ENCODE peak calls at places on chromosomes 4 and X, in nine cellular contexts. One of them, this sample, is unnamed.

GRCh38 chrX:4263005-4263404 is 549.6 kb upstream of the PRKX start:
- DNase-seq in PC-9: no peak
- DNase-seq in keratinocyte: no peak
- DNase-seq in hepatocyte: peak
- DNase-seq in endothelial cell of umbilical vein: no peak
- DNase-seq in GM23338: peak
- DNase-seq in GM23248: peak
- DNase-seq in PC-3: peak
- DNase-seq in mammary epithelial cell: no peak
- DNase-seq in this sample: no peak

GRCh38 chr4:85391011-85391410 is 83.9 kb upstream of the ARHGAP24 start:
- DNase-seq in PC-9: no peak
- DNase-seq in keratinocyte: no peak
- DNase-seq in hepatocyte: no peak
- DNase-seq in endothelial cell of umbilical vein: no peak
- DNase-seq in GM23338: no peak
- DNase-seq in GM23248: no peak
- DNase-seq in PC-3: no peak
- DNase-seq in mammary epithelial cell: no peak
- DNase-seq in this sample: no peak

GRCh38 chr4:140048419-140049022 is 105.5 kb downstream of the MAML3 start:
- DNase-seq in PC-9: no peak
- DNase-seq in keratinocyte: no peak
- DNase-seq in hepatocyte: no peak
- DNase-seq in endothelial cell of umbilical vein: peak
- DNase-seq in GM23338: no peak
- DNase-seq in GM23248: no peak
- DNase-seq in PC-3: peak
- DNase-seq in mammary epithelial cell: no peak
- DNase-seq in this sample: no peak

GRCh38 chr4:36011381-36011780 is 232.9 kb downstream of the ARAP2 start:
- DNase-seq in PC-9: no peak
- DNase-seq in keratinocyte: no peak
- DNase-seq in hepatocyte: no peak
- DNase-seq in endothelial cell of umbilical vein: no peak
- DNase-seq in GM23338: no peak
- DNase-seq in GM23248: no peak
- DNase-seq in PC-3: no peak
- DNase-seq in mammary epithelial cell: no peak
- DNase-seq in this sample: peak

GRCh38 chr4:1327526-1328266 is 19.3 kb upstream of the UVSSA start:
- DNase-seq in PC-9: no peak
- DNase-seq in keratinocyte: no peak
- DNase-seq in hepatocyte: no peak
- DNase-seq in endothelial cell of umbilical vein: no peak
- DNase-seq in GM23338: no peak
- DNase-seq in GM23248: no peak
- DNase-seq in PC-3: no peak
- DNase-seq in mammary epithelial cell: no peak
- DNase-seq in this sample: no peak

GRCh38 chr4:5460106-5460801 is 248.1 kb downstream of the EVC2 start:
- DNase-seq in PC-9: peak
- DNase-seq in keratinocyte: no peak
- DNase-seq in hepatocyte: peak
- DNase-seq in endothelial cell of umbilical vein: peak
- DNase-seq in GM23338: peak
- DNase-seq in GM23248: peak
- DNase-seq in PC-3: peak
- DNase-seq in mammary epithelial cell: no peak
- DNase-seq in this sample: no peak

GRCh38 chr4:158807696-158808095 is 38.9 kb downstream of the FNIP2 start:
- DNase-seq in PC-9: no peak
- DNase-seq in keratinocyte: no peak
- DNase-seq in hepatocyte: no peak
- DNase-seq in endothelial cell of umbilical vein: no peak
- DNase-seq in GM23338: no peak
- DNase-seq in GM23248: no peak
- DNase-seq in PC-3: no peak
- DNase-seq in mammary epithelial cell: no peak
- DNase-seq in this sample: no peak

GRCh38 chrX:19679787-19680186 is 164.5 kb upstream of the MAP3K15 start:
- DNase-seq in PC-9: no peak
- DNase-seq in keratinocyte: no peak
- DNase-seq in hepatocyte: no peak
- DNase-seq in endothelial cell of umbilical vein: no peak
- DNase-seq in GM23338: no peak
- DNase-seq in GM23248: no peak
- DNase-seq in PC-3: peak
- DNase-seq in mammary epithelial cell: no peak
- DNase-seq in this sample: no peak

GRCh38 chr4:90660672-90661071 is 533.5 kb downstream of the CCSER1 start:
- DNase-seq in PC-9: no peak
- DNase-seq in keratinocyte: no peak
- DNase-seq in hepatocyte: no peak
- DNase-seq in endothelial cell of umbilical vein: no peak
- DNase-seq in GM23338: no peak
- DNase-seq in GM23248: no peak
- DNase-seq in PC-3: no peak
- DNase-seq in mammary epithelial cell: no peak
- DNase-seq in this sample: no peak

GRCh38 chrX:119605398-119605738 is 856 bp downstream of the NKRF start:
- DNase-seq in PC-9: no peak
- DNase-seq in keratinocyte: no peak
- DNase-seq in hepatocyte: peak
- DNase-seq in endothelial cell of umbilical vein: peak
- DNase-seq in GM23338: peak
- DNase-seq in GM23248: peak
- DNase-seq in PC-3: no peak
- DNase-seq in mammary epithelial cell: peak
- DNase-seq in this sample: no peak

GRCh38 chr4:158826882-158827281 is 58.1 kb downstream of the FNIP2 start:
- DNase-seq in PC-9: peak
- DNase-seq in keratinocyte: no peak
- DNase-seq in hepatocyte: peak
- DNase-seq in endothelial cell of umbilical vein: peak
- DNase-seq in GM23338: no peak
- DNase-seq in GM23248: no peak
- DNase-seq in PC-3: peak
- DNase-seq in mammary epithelial cell: peak
- DNase-seq in this sample: peak

GRCh38 chr4:109506890-109507289 is 53.2 kb upstream of the MCUB start:
- DNase-seq in PC-9: no peak
- DNase-seq in keratinocyte: no peak
- DNase-seq in hepatocyte: no peak
- DNase-seq in endothelial cell of umbilical vein: no peak
- DNase-seq in GM23338: no peak
- DNase-seq in GM23248: no peak
- DNase-seq in PC-3: peak
- DNase-seq in mammary epithelial cell: no peak
- DNase-seq in this sample: no peak

GRCh38 chrX:20521245-20521644 is 254.5 kb upstream of the RPS6KA3 start:
- DNase-seq in PC-9: no peak
- DNase-seq in keratinocyte: no peak
- DNase-seq in hepatocyte: peak
- DNase-seq in endothelial cell of umbilical vein: no peak
- DNase-seq in GM23338: no peak
- DNase-seq in GM23248: peak
- DNase-seq in PC-3: peak
- DNase-seq in mammary epithelial cell: peak
- DNase-seq in this sample: peak

GRCh38 chr4:172547724-172548123 is 620.9 kb upstream of the GALNT7 start:
- DNase-seq in PC-9: no peak
- DNase-seq in keratinocyte: no peak
- DNase-seq in hepatocyte: no peak
- DNase-seq in endothelial cell of umbilical vein: no peak
- DNase-seq in GM23338: no peak
- DNase-seq in GM23248: no peak
- DNase-seq in PC-3: no peak
- DNase-seq in mammary epithelial cell: no peak
- DNase-seq in this sample: no peak

GRCh38 chr4:139641218-139641617 is 24.4 kb upstream of the MGST2 start:
- DNase-seq in PC-9: no peak
- DNase-seq in keratinocyte: no peak
- DNase-seq in hepatocyte: no peak
- DNase-seq in endothelial cell of umbilical vein: no peak
- DNase-seq in GM23338: peak
- DNase-seq in GM23248: peak
- DNase-seq in PC-3: peak
- DNase-seq in mammary epithelial cell: no peak
- DNase-seq in this sample: peak

GRCh38 chrX:47608130-47608810 is 11.4 kb downstream of the SYN1 start:
- DNase-seq in PC-9: no peak
- DNase-seq in keratinocyte: no peak
- DNase-seq in hepatocyte: no peak
- DNase-seq in endothelial cell of umbilical vein: no peak
- DNase-seq in GM23338: peak
- DNase-seq in GM23248: no peak
- DNase-seq in PC-3: no peak
- DNase-seq in mammary epithelial cell: no peak
- DNase-seq in this sample: no peak

GRCh38 chr4:170662250-170662649 is 572.5 kb upstream of the AADAT start:
- DNase-seq in PC-9: no peak
- DNase-seq in keratinocyte: no peak
- DNase-seq in hepatocyte: no peak
- DNase-seq in endothelial cell of umbilical vein: no peak
- DNase-seq in GM23338: no peak
- DNase-seq in GM23248: no peak
- DNase-seq in PC-3: no peak
- DNase-seq in mammary epithelial cell: no peak
- DNase-seq in this sample: no peak

GRCh38 chr4:158450741-158451140 is 70.9 kb upstream of the RXFP1 start:
- DNase-seq in PC-9: no peak
- DNase-seq in keratinocyte: no peak
- DNase-seq in hepatocyte: no peak
- DNase-seq in endothelial cell of umbilical vein: no peak
- DNase-seq in GM23338: no peak
- DNase-seq in GM23248: peak
- DNase-seq in PC-3: no peak
- DNase-seq in mammary epithelial cell: no peak
- DNase-seq in this sample: no peak

GRCh38 chrX:119692241-119693031 is 532 bp downstream of the SEPTIN6 start:
- DNase-seq in PC-9: peak
- DNase-seq in keratinocyte: no peak
- DNase-seq in hepatocyte: peak
- DNase-seq in endothelial cell of umbilical vein: peak
- DNase-seq in GM23338: no peak
- DNase-seq in GM23248: peak
- DNase-seq in PC-3: peak
- DNase-seq in mammary epithelial cell: peak
- DNase-seq in this sample: peak

GRCh38 chr4:153228512-153229145 is 24.4 kb downstream of the TRIM2 start:
- DNase-seq in PC-9: no peak
- DNase-seq in keratinocyte: no peak
- DNase-seq in hepatocyte: no peak
- DNase-seq in endothelial cell of umbilical vein: no peak
- DNase-seq in GM23338: no peak
- DNase-seq in GM23248: no peak
- DNase-seq in PC-3: no peak
- DNase-seq in mammary epithelial cell: no peak
- DNase-seq in this sample: no peak

DNA sequence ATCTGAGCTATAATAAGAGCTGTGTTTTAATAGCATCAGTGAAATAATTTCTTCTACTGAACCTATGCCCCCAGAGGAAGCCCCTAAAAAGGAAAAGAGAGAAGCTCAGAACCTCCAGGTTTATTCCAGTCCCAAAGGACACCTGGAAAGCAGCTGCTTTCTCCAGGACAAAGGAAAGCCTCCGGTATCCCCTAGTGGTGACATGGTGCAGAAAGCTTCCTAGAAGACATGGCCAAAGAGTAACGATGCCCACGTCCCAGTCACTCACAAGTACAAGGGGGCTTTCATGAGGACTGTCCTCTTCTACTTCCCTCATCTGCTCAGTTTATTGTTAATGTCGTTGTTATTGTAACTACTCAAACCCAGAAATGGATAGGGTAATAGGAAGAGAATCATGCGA is 343.9 kb downstream of the UNC5C start:
- DNase-seq in PC-9: no peak
- DNase-seq in keratinocyte: no peak
- DNase-seq in hepatocyte: no peak
- DNase-seq in endothelial cell of umbilical vein: no peak
- DNase-seq in GM23338: peak
- DNase-seq in GM23248: peak
- DNase-seq in PC-3: peak
- DNase-seq in mammary epithelial cell: peak
- DNase-seq in this sample: no peak
- H2AFZ ChIP-seq in PC-9: no peak
- H2AFZ ChIP-seq in keratinocyte: no peak
- H2AFZ ChIP-seq in hepatocyte: no peak
- H2AFZ ChIP-seq in endothelial cell of umbilical vein: no peak
- H2AFZ ChIP-seq in GM23338: peak
- H2AFZ ChIP-seq in GM23248: no peak
- H2AFZ ChIP-seq in PC-3: no peak
- H2AFZ ChIP-seq in mammary epithelial cell: no peak
- H2AFZ ChIP-seq in this sample: no peak

DNA sequence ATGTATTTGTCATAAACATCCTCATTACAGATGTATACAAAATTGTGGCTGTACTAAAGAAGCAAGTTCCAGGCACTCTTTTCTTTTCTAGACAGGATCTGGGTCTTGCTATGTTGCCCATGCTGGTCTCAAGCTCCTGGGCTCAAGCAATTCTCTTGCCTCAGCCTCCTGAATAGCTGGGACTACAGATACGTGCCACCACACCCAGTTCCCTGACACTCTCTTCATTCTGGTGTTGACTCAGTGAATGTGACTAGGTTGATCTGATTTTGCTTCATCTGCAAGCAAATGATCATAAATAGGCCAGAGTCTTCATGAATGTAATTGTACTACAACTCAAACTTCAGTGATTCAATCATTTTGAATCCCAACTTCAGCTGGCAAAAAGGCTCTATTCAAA is 78.6 kb downstream of the APBB2 start:
- DNase-seq in PC-9: no peak
- DNase-seq in keratinocyte: no peak
- DNase-seq in hepatocyte: no peak
- DNase-seq in endothelial cell of umbilical vein: no peak
- DNase-seq in GM23338: no peak
- DNase-seq in GM23248: peak
- DNase-seq in PC-3: no peak
- DNase-seq in mammary epithelial cell: peak
- DNase-seq in this sample: no peak
- H3K4me3 ChIP-seq in PC-9: no peak
- H3K4me3 ChIP-seq in keratinocyte: no peak
- H3K4me3 ChIP-seq in hepatocyte: no peak
- H3K4me3 ChIP-seq in endothelial cell of umbilical vein: no peak
- H3K4me3 ChIP-seq in GM23338: no peak
- H3K4me3 ChIP-seq in GM23248: no peak
- H3K4me3 ChIP-seq in PC-3: no peak
- H3K4me3 ChIP-seq in mammary epithelial cell: no peak
- H3K4me3 ChIP-seq in this sample: no peak

GRCh38 chr4:41932988-41933387 is 2.2 kb upstream of the TMEM33 start:
- DNase-seq in PC-9: no peak
- DNase-seq in keratinocyte: no peak
- DNase-seq in hepatocyte: no peak
- DNase-seq in endothelial cell of umbilical vein: no peak
- DNase-seq in GM23338: no peak
- DNase-seq in GM23248: no peak
- DNase-seq in PC-3: no peak
- DNase-seq in mammary epithelial cell: no peak
- DNase-seq in this sample: no peak
- H2AFZ ChIP-seq in PC-9: no peak
- H2AFZ ChIP-seq in keratinocyte: no peak
- H2AFZ ChIP-seq in hepatocyte: no peak
- H2AFZ ChIP-seq in endothelial cell of umbilical vein: no peak
- H2AFZ ChIP-seq in GM23338: no peak
- H2AFZ ChIP-seq in GM23248: no peak
- H2AFZ ChIP-seq in PC-3: no peak
- H2AFZ ChIP-seq in mammary epithelial cell: no peak
- H2AFZ ChIP-seq in this sample: no peak

GRCh38 chr4:185775792-185776555 is 36.0 kb downstream of the SORBS2 start:
- DNase-seq in PC-9: no peak
- DNase-seq in keratinocyte: no peak
- DNase-seq in hepatocyte: no peak
- DNase-seq in endothelial cell of umbilical vein: no peak
- DNase-seq in GM23338: no peak
- DNase-seq in GM23248: peak
- DNase-seq in PC-3: no peak
- DNase-seq in mammary epithelial cell: no peak
- DNase-seq in this sample: no peak
- H3K4me3 ChIP-seq in PC-9: peak
- H3K4me3 ChIP-seq in keratinocyte: no peak
- H3K4me3 ChIP-seq in hepatocyte: no peak
- H3K4me3 ChIP-seq in endothelial cell of umbilical vein: no peak
- H3K4me3 ChIP-seq in GM23338: peak
- H3K4me3 ChIP-seq in GM23248: peak
- H3K4me3 ChIP-seq in PC-3: peak
- H3K4me3 ChIP-seq in mammary epithelial cell: no peak
- H3K4me3 ChIP-seq in this sample: peak